ENCODE peak calls at places on chromosomes 11 and 22, in seven cellular contexts. Z, K, C, G, Q, L and O are unnamed samples.

GRCh38 chr22:28817919-28818859 is 17.8 kb upstream of the XBP1 start:
- DNase-seq in Z (no peak), C (peak; percentile 23), G (no peak), L (no peak), K (no peak), Q (no peak), O (no peak)

GRCh38 chr22:27212617-27213177 is 555.3 kb downstream of the MIAT start:
- DNase-seq in G (peak; percentile 92), L (peak; percentile 60), C (peak; percentile 67), Q (peak; percentile 95), Z (no peak), K (no peak), O (peak; percentile 96)

GRCh38 chr11:114160884-114161283 is 101.4 kb downstream of the ZBTB16 start:
- DNase-seq in L (no peak), Q (peak; percentile 55), G (peak; percentile 21), K (no peak), Z (no peak), C (no peak), O (no peak)

GRCh38 chr11:66749091-66749490 is 20.1 kb upstream of the SPTBN2 start:
- DNase-seq in Z (no peak), C (no peak), L (no peak), Q (peak; percentile 9), G (peak; percentile 80), K (no peak), O (no peak)

GRCh38 chr11:15874699-15875098 is 481.6 kb downstream of the SOX6 start:
- DNase-seq in Z (no peak), Q (no peak), K (no peak), C (no peak), L (no peak), G (no peak), O (no peak)

GRCh38 chr11:31246451-31247165 is 122.9 kb downstream of the DCDC1 start:
- DNase-seq in Z (no peak), G (peak; percentile 21), C (no peak), L (no peak), K (no peak), Q (peak; percentile 18), O (no peak)

GRCh38 chr22:44603774-44604173 is 98.2 kb upstream of the PRR5 start:
- DNase-seq in G (no peak), Q (no peak), K (no peak), L (no peak), Z (no peak), C (no peak), O (no peak)

GRCh38 chr11:82775736-82776346 is 42.2 kb upstream of the FAM181B start:
- DNase-seq in Z (peak; percentile 43), L (no peak), C (no peak), K (peak; percentile 33), Q (peak; percentile 29), G (no peak), O (no peak)

GRCh38 chr11:102546427-102546826 is 15.9 kb upstream of the MMP7 start:
- DNase-seq in K (no peak), C (no peak), G (no peak), Z (no peak), Q (peak; percentile 41), L (no peak), O (no peak)

GRCh38 chr11:94968334-94968958 is 4.9 kb downstream of the CWC15 start:
- DNase-seq in K (no peak), L (no peak), C (no peak), Q (peak; percentile 58), G (no peak), Z (no peak), O (no peak)

GRCh38 chr11:1005913-1006312 is 30.6 kb downstream of the MUC6 start:
- DNase-seq in Q (no peak), L (peak; percentile 48), G (no peak), Z (no peak), K (no peak), C (no peak), O (no peak)

GRCh38 chr22:28600546-28601143 is 79.0 kb downstream of the TTC28 start:
- DNase-seq in L (no peak), K (no peak), G (no peak), Z (no peak), C (peak; percentile 16), Q (peak; percentile 76), O (no peak)

GRCh38 chr11:2585566-2586090 is 114.2 kb downstream of the KCNQ1OT1 start:
- DNase-seq in K (no peak), C (no peak), Z (peak; percentile 0), G (no peak), L (no peak), Q (no peak), O (no peak)

GRCh38 chr22:43114958-43115357 is 4.4 kb downstream of the BIK start:
- DNase-seq in C (no peak), K (no peak), Q (no peak), Z (no peak), L (no peak), G (no peak), O (no peak)

GRCh38 chr11:19711911-19712280 is 741 bp upstream of the NAV2 start:
- DNase-seq in Z (no peak), L (no peak), Q (no peak), C (no peak), K (peak; percentile 22), G (no peak), O (no peak)

GRCh38 chr22:33780761-33781160 is 139.5 kb downstream of the LARGE1 start:
- DNase-seq in K (no peak), Z (no peak), G (no peak), L (no peak), Q (no peak), C (no peak), O (no peak)

GRCh38 chr11:120217941-120218694 is 7.3 kb downstream of the OAF start:
- DNase-seq in C (no peak), K (no peak), G (no peak), Q (no peak), Z (peak; percentile 41), L (no peak), O (no peak)

GRCh38 chr11:117396970-117397369 is 69.3 kb downstream of the CEP164 start:
- DNase-seq in C (no peak), K (no peak), L (no peak), Z (no peak), G (no peak), Q (no peak), O (no peak)

GRCh38 chr11:65430406-65431217 is 8.0 kb downstream of the NEAT1 start:
- DNase-seq in Z (no peak), C (no peak), K (no peak), L (no peak), Q (peak; percentile 76), G (no peak), O (no peak)

GRCh38 chr11:15985127-15985862 is 371.1 kb downstream of the SOX6 start:
- DNase-seq in G (no peak), K (no peak), L (no peak), Q (peak; percentile 68), Z (no peak), C (no peak), O (no peak)

GRCh38 chr11:8342821-8343681 is 79.4 kb upstream of the LMO1 start:
- DNase-seq in K (no peak), Q (no peak), C (no peak), L (no peak), G (no peak), Z (no peak), O (no peak)

GRCh38 chr22:22099833-22100812 is 117.5 kb upstream of the TOP3B start:
- DNase-seq in G (no peak), L (no peak), K (no peak), Q (no peak), Z (no peak), C (no peak), O (no peak)
- TF ChIP-seq CTCF in G (no peak), L (no peak), K (peak; percentile 22), Q (peak; percentile 63), Z (peak; percentile 39), C (peak; percentile 64), O (peak; percentile 41)

GRCh38 chr11:27238811-27239210 is 124.2 kb downstream of the CCDC34 start:
- DNase-seq in Q (no peak), G (no peak), K (no peak), L (no peak), Z (no peak), C (no peak), O (no peak)

GRCh38 chr11:27239305-27239942 is 123.6 kb downstream of the CCDC34 start:
- DNase-seq in Z (no peak), Q (peak; percentile 57), L (no peak), G (no peak), C (no peak), K (no peak), O (no peak)

GRCh38 chr11:27234043-27234668 is 128.9 kb downstream of the CCDC34 start:
- DNase-seq in C (peak; percentile 91), Q (peak; percentile 97), L (peak; percentile 52), G (peak; percentile 50), Z (no peak), K (no peak), O (peak; percentile 66)

GRCh38 chr11:27234961-27235360 is 128.1 kb downstream of the CCDC34 start:
- DNase-seq in K (no peak), Z (no peak), Q (no peak), G (no peak), L (no peak), C (no peak), O (no peak)

DNA sequence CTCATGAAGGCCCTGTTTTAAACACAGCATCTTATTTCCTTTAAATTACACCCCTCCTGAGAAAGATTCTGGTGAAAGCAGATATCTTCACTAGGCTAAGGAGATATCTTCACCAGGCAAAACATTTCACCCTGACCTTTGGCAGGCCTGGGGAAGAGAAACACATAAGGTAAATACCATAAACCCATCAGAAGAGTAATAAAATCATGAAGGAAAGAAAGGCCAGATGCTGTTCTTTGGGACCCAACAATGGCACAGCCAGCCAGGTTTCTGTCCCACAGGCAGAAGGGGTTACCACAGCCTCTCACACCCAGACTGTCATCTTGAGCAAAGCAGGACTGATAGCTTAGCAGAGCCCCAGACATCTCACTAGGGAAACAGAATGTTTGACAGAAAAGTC is 125.4 kb downstream of the CCDC34 start:
- DNase-seq in Q (no peak), G (no peak), L (no peak), K (no peak), C (no peak), Z (no peak), O (no peak)
- TF ChIP-seq CTCF in Q (no peak), G (no peak), L (no peak), K (no peak), C (no peak), Z (no peak), O (no peak)

GRCh38 chr11:60836866-60837510 is 4.9 kb upstream of the CCDC86 start:
- DNase-seq in K (no peak), L (no peak), C (no peak), G (no peak), Z (no peak), Q (no peak), O (no peak)

GRCh38 chr11:60840711-60841430 is 1.0 kb upstream of the CCDC86 start:
- DNase-seq in K (no peak), C (peak; percentile 78), L (peak; percentile 45), G (peak; percentile 35), Z (no peak), Q (peak; percentile 99), O (peak; percentile 72)

GRCh38 chr11:60834742-60835141 is 7.2 kb upstream of the CCDC86 start:
- DNase-seq in Z (no peak), G (no peak), L (no peak), K (no peak), C (no peak), Q (no peak), O (no peak)

GRCh38 chr11:60835472-60835871 is 6.4 kb upstream of the CCDC86 start:
- DNase-seq in K (no peak), G (no peak), Z (no peak), L (no peak), C (no peak), Q (no peak), O (no peak)

GRCh38 chr11:60838132-60838531 is 3.8 kb upstream of the CCDC86 start:
- DNase-seq in K (no peak), C (no peak), L (no peak), Z (no peak), G (no peak), Q (no peak), O (no peak)
- TF ChIP-seq CTCF in K (no peak), C (no peak), L (no peak), Z (no peak), G (no peak), Q (peak; percentile 2), O (peak; percentile 35)

GRCh38 chr22:20471126-20471833 is 24.3 kb downstream of the KLHL22 start:
- DNase-seq in Z (no peak), K (no peak), L (no peak), Q (no peak), G (no peak), C (no peak), O (no peak)
- TF ChIP-seq CTCF in Z (no peak), K (no peak), L (no peak), Q (no peak), G (no peak), C (no peak), O (no peak)